ENCODE peak calls at places on chromosomes 4 and X, in eight cellular contexts. One of them, this sample, is unnamed.

GRCh38 chrX:151153086-151153485 is 23.3 kb upstream of the GPR50 start:
- DNase-seq in stimulated activated naive B cell treated with anti-CD40 and anti-IgM and Interleukin-4, amounts not matched to agents 10 μg/mL and 1 μg/mL and 100 μg/mL, for 72 hours: no peak
- DNase-seq in natural killer cell: no peak
- DNase-seq in activated CD4-positive, alpha-beta T cell treated with anti-CD3 and anti-CD28 coated beads, Interleukin-2, amount 50 U/mL, for 1 hour: no peak
- DNase-seq in AG08396: peak
- DNase-seq in T-helper 2 cell: no peak
- DNase-seq in AG04450: no peak
- DNase-seq in ureter: no peak
- DNase-seq in this sample: peak

GRCh38 chr4:8819421-8820177 is 52.0 kb downstream of the HMX1 start:
- DNase-seq in stimulated activated naive B cell treated with anti-CD40 and anti-IgM and Interleukin-4, amounts not matched to agents 10 μg/mL and 1 μg/mL and 100 μg/mL, for 72 hours: no peak
- DNase-seq in natural killer cell: no peak
- DNase-seq in activated CD4-positive, alpha-beta T cell treated with anti-CD3 and anti-CD28 coated beads, Interleukin-2, amount 50 U/mL, for 1 hour: no peak
- DNase-seq in AG08396: no peak
- DNase-seq in T-helper 2 cell: no peak
- DNase-seq in AG04450: no peak
- DNase-seq in ureter: peak
- DNase-seq in this sample: no peak

GRCh38 chr4:119587796-119588195 is 40.8 kb downstream of the PDE5A start:
- DNase-seq in stimulated activated naive B cell treated with anti-CD40 and anti-IgM and Interleukin-4, amounts not matched to agents 10 μg/mL and 1 μg/mL and 100 μg/mL, for 72 hours: no peak
- DNase-seq in natural killer cell: no peak
- DNase-seq in activated CD4-positive, alpha-beta T cell treated with anti-CD3 and anti-CD28 coated beads, Interleukin-2, amount 50 U/mL, for 1 hour: no peak
- DNase-seq in AG08396: no peak
- DNase-seq in T-helper 2 cell: no peak
- DNase-seq in AG04450: no peak
- DNase-seq in ureter: no peak
- DNase-seq in this sample: no peak

GRCh38 chrX:134502686-134503085 is 42.7 kb downstream of the HPRT1 start:
- DNase-seq in stimulated activated naive B cell treated with anti-CD40 and anti-IgM and Interleukin-4, amounts not matched to agents 10 μg/mL and 1 μg/mL and 100 μg/mL, for 72 hours: no peak
- DNase-seq in natural killer cell: no peak
- DNase-seq in activated CD4-positive, alpha-beta T cell treated with anti-CD3 and anti-CD28 coated beads, Interleukin-2, amount 50 U/mL, for 1 hour: no peak
- DNase-seq in AG08396: no peak
- DNase-seq in T-helper 2 cell: no peak
- DNase-seq in AG04450: no peak
- DNase-seq in ureter: no peak
- DNase-seq in this sample: peak

GRCh38 chrX:68462653-68463052 is 29.4 kb upstream of the OPHN1 start:
- DNase-seq in stimulated activated naive B cell treated with anti-CD40 and anti-IgM and Interleukin-4, amounts not matched to agents 10 μg/mL and 1 μg/mL and 100 μg/mL, for 72 hours: peak
- DNase-seq in natural killer cell: no peak
- DNase-seq in activated CD4-positive, alpha-beta T cell treated with anti-CD3 and anti-CD28 coated beads, Interleukin-2, amount 50 U/mL, for 1 hour: peak
- DNase-seq in AG08396: no peak
- DNase-seq in T-helper 2 cell: peak
- DNase-seq in AG04450: no peak
- DNase-seq in ureter: no peak
- DNase-seq in this sample: peak

GRCh38 chr4:1246901-1247810 is 1.8 kb downstream of the CTBP1 start:
- DNase-seq in stimulated activated naive B cell treated with anti-CD40 and anti-IgM and Interleukin-4, amounts not matched to agents 10 μg/mL and 1 μg/mL and 100 μg/mL, for 72 hours: peak
- DNase-seq in natural killer cell: peak
- DNase-seq in activated CD4-positive, alpha-beta T cell treated with anti-CD3 and anti-CD28 coated beads, Interleukin-2, amount 50 U/mL, for 1 hour: no peak
- DNase-seq in AG08396: peak
- DNase-seq in T-helper 2 cell: no peak
- DNase-seq in AG04450: no peak
- DNase-seq in ureter: peak
- DNase-seq in this sample: no peak

GRCh38 chrX:107678957-107679740 is 50.8 kb downstream of the PRPS1 start:
- DNase-seq in stimulated activated naive B cell treated with anti-CD40 and anti-IgM and Interleukin-4, amounts not matched to agents 10 μg/mL and 1 μg/mL and 100 μg/mL, for 72 hours: no peak
- DNase-seq in natural killer cell: peak
- DNase-seq in activated CD4-positive, alpha-beta T cell treated with anti-CD3 and anti-CD28 coated beads, Interleukin-2, amount 50 U/mL, for 1 hour: peak
- DNase-seq in AG08396: no peak
- DNase-seq in T-helper 2 cell: peak
- DNase-seq in AG04450: no peak
- DNase-seq in ureter: peak
- DNase-seq in this sample: peak

GRCh38 chrX:115017455-115017854 is at the start of gene IL13RA2:
- DNase-seq in stimulated activated naive B cell treated with anti-CD40 and anti-IgM and Interleukin-4, amounts not matched to agents 10 μg/mL and 1 μg/mL and 100 μg/mL, for 72 hours: no peak
- DNase-seq in natural killer cell: no peak
- DNase-seq in activated CD4-positive, alpha-beta T cell treated with anti-CD3 and anti-CD28 coated beads, Interleukin-2, amount 50 U/mL, for 1 hour: no peak
- DNase-seq in AG08396: no peak
- DNase-seq in T-helper 2 cell: no peak
- DNase-seq in AG04450: no peak
- DNase-seq in ureter: no peak
- DNase-seq in this sample: peak

GRCh38 chrX:47452112-47452511 is 30.9 kb downstream of the ZNF41 start:
- DNase-seq in stimulated activated naive B cell treated with anti-CD40 and anti-IgM and Interleukin-4, amounts not matched to agents 10 μg/mL and 1 μg/mL and 100 μg/mL, for 72 hours: no peak
- DNase-seq in natural killer cell: no peak
- DNase-seq in activated CD4-positive, alpha-beta T cell treated with anti-CD3 and anti-CD28 coated beads, Interleukin-2, amount 50 U/mL, for 1 hour: no peak
- DNase-seq in AG08396: no peak
- DNase-seq in T-helper 2 cell: no peak
- DNase-seq in AG04450: no peak
- DNase-seq in ureter: no peak
- DNase-seq in this sample: no peak

GRCh38 chr4:5165419-5166369 is 114.4 kb downstream of the STK32B start:
- DNase-seq in stimulated activated naive B cell treated with anti-CD40 and anti-IgM and Interleukin-4, amounts not matched to agents 10 μg/mL and 1 μg/mL and 100 μg/mL, for 72 hours: no peak
- DNase-seq in natural killer cell: no peak
- DNase-seq in activated CD4-positive, alpha-beta T cell treated with anti-CD3 and anti-CD28 coated beads, Interleukin-2, amount 50 U/mL, for 1 hour: no peak
- DNase-seq in AG08396: no peak
- DNase-seq in T-helper 2 cell: no peak
- DNase-seq in AG04450: no peak
- DNase-seq in ureter: no peak
- DNase-seq in this sample: no peak

GRCh38 chr4:100494166-100494565 is 23.7 kb downstream of the EMCN start:
- DNase-seq in stimulated activated naive B cell treated with anti-CD40 and anti-IgM and Interleukin-4, amounts not matched to agents 10 μg/mL and 1 μg/mL and 100 μg/mL, for 72 hours: no peak
- DNase-seq in natural killer cell: no peak
- DNase-seq in activated CD4-positive, alpha-beta T cell treated with anti-CD3 and anti-CD28 coated beads, Interleukin-2, amount 50 U/mL, for 1 hour: no peak
- DNase-seq in AG08396: peak
- DNase-seq in T-helper 2 cell: no peak
- DNase-seq in AG04450: no peak
- DNase-seq in ureter: no peak
- DNase-seq in this sample: peak

GRCh38 chr4:37781134-37781455 is 45.4 kb upstream of the PGM2 start:
- DNase-seq in stimulated activated naive B cell treated with anti-CD40 and anti-IgM and Interleukin-4, amounts not matched to agents 10 μg/mL and 1 μg/mL and 100 μg/mL, for 72 hours: no peak
- DNase-seq in natural killer cell: no peak
- DNase-seq in activated CD4-positive, alpha-beta T cell treated with anti-CD3 and anti-CD28 coated beads, Interleukin-2, amount 50 U/mL, for 1 hour: no peak
- DNase-seq in AG08396: no peak
- DNase-seq in T-helper 2 cell: no peak
- DNase-seq in AG04450: no peak
- DNase-seq in ureter: no peak
- DNase-seq in this sample: no peak

GRCh38 chr4:82437285-82438005 is 7.1 kb downstream of the ENOPH1 start:
- DNase-seq in stimulated activated naive B cell treated with anti-CD40 and anti-IgM and Interleukin-4, amounts not matched to agents 10 μg/mL and 1 μg/mL and 100 μg/mL, for 72 hours: no peak
- DNase-seq in natural killer cell: no peak
- DNase-seq in activated CD4-positive, alpha-beta T cell treated with anti-CD3 and anti-CD28 coated beads, Interleukin-2, amount 50 U/mL, for 1 hour: no peak
- DNase-seq in AG08396: peak
- DNase-seq in T-helper 2 cell: no peak
- DNase-seq in AG04450: no peak
- DNase-seq in ureter: no peak
- DNase-seq in this sample: no peak

GRCh38 chr4:34850426-34850825 is 1393.9 kb downstream of the ARAP2 start:
- DNase-seq in stimulated activated naive B cell treated with anti-CD40 and anti-IgM and Interleukin-4, amounts not matched to agents 10 μg/mL and 1 μg/mL and 100 μg/mL, for 72 hours: no peak
- DNase-seq in natural killer cell: no peak
- DNase-seq in activated CD4-positive, alpha-beta T cell treated with anti-CD3 and anti-CD28 coated beads, Interleukin-2, amount 50 U/mL, for 1 hour: no peak
- DNase-seq in AG08396: no peak
- DNase-seq in T-helper 2 cell: no peak
- DNase-seq in AG04450: no peak
- DNase-seq in ureter: no peak
- DNase-seq in this sample: no peak

GRCh38 chrX:101958139-101958538 is 26.3 kb upstream of the ZMAT1 start:
- DNase-seq in stimulated activated naive B cell treated with anti-CD40 and anti-IgM and Interleukin-4, amounts not matched to agents 10 μg/mL and 1 μg/mL and 100 μg/mL, for 72 hours: no peak
- DNase-seq in natural killer cell: no peak
- DNase-seq in activated CD4-positive, alpha-beta T cell treated with anti-CD3 and anti-CD28 coated beads, Interleukin-2, amount 50 U/mL, for 1 hour: no peak
- DNase-seq in AG08396: no peak
- DNase-seq in T-helper 2 cell: no peak
- DNase-seq in AG04450: no peak
- DNase-seq in ureter: no peak
- DNase-seq in this sample: peak

GRCh38 chr4:81031389-81032173 is 1.1 kb downstream of the BMP3 start:
- DNase-seq in stimulated activated naive B cell treated with anti-CD40 and anti-IgM and Interleukin-4, amounts not matched to agents 10 μg/mL and 1 μg/mL and 100 μg/mL, for 72 hours: no peak
- DNase-seq in natural killer cell: no peak
- DNase-seq in activated CD4-positive, alpha-beta T cell treated with anti-CD3 and anti-CD28 coated beads, Interleukin-2, amount 50 U/mL, for 1 hour: no peak
- DNase-seq in AG08396: no peak
- DNase-seq in T-helper 2 cell: no peak
- DNase-seq in AG04450: no peak
- DNase-seq in ureter: peak
- DNase-seq in this sample: no peak

GRCh38 chrX:150517303-150517896 is 51.0 kb upstream of the MTM1 start:
- DNase-seq in stimulated activated naive B cell treated with anti-CD40 and anti-IgM and Interleukin-4, amounts not matched to agents 10 μg/mL and 1 μg/mL and 100 μg/mL, for 72 hours: no peak
- DNase-seq in natural killer cell: no peak
- DNase-seq in activated CD4-positive, alpha-beta T cell treated with anti-CD3 and anti-CD28 coated beads, Interleukin-2, amount 50 U/mL, for 1 hour: no peak
- DNase-seq in AG08396: no peak
- DNase-seq in T-helper 2 cell: no peak
- DNase-seq in AG04450: peak
- DNase-seq in ureter: no peak
- DNase-seq in this sample: peak

GRCh38 chrX:69088171-69088938 is 76.9 kb downstream of the PJA1 start:
- DNase-seq in stimulated activated naive B cell treated with anti-CD40 and anti-IgM and Interleukin-4, amounts not matched to agents 10 μg/mL and 1 μg/mL and 100 μg/mL, for 72 hours: no peak
- DNase-seq in natural killer cell: no peak
- DNase-seq in activated CD4-positive, alpha-beta T cell treated with anti-CD3 and anti-CD28 coated beads, Interleukin-2, amount 50 U/mL, for 1 hour: no peak
- DNase-seq in AG08396: no peak
- DNase-seq in T-helper 2 cell: no peak
- DNase-seq in AG04450: no peak
- DNase-seq in ureter: no peak
- DNase-seq in this sample: no peak

GRCh38 chrX:120549483-120550452 is 11.0 kb downstream of the CUL4B start:
- DNase-seq in stimulated activated naive B cell treated with anti-CD40 and anti-IgM and Interleukin-4, amounts not matched to agents 10 μg/mL and 1 μg/mL and 100 μg/mL, for 72 hours: no peak
- DNase-seq in natural killer cell: no peak
- DNase-seq in activated CD4-positive, alpha-beta T cell treated with anti-CD3 and anti-CD28 coated beads, Interleukin-2, amount 50 U/mL, for 1 hour: no peak
- DNase-seq in AG08396: peak
- DNase-seq in T-helper 2 cell: no peak
- DNase-seq in AG04450: peak
- DNase-seq in ureter: no peak
- DNase-seq in this sample: peak

This sample was measured in fibroblast of gingiva.